ENCODE peak calls at places on chromosomes 3 and 15, in six cellular contexts. M, P, Q, J, E and V are unnamed samples.

GRCh38 chr15:85551221-85551832 is 170.9 kb downstream of the AKAP13 start:
- DNase-seq in M (no peak), P (no peak), Q (no peak), J (no peak), E (no peak), V (no peak)

GRCh38 chr3:134934933-134935332 is 139.9 kb downstream of the EPHB1 start:
- DNase-seq in M (no peak), P (no peak), Q (no peak), J (no peak), E (no peak), V (no peak)

GRCh38 chr3:127063916-127064315 is 81.0 kb downstream of the PLXNA1 start:
- DNase-seq in M (no peak), P (no peak), Q (no peak), J (no peak), E (no peak), V (no peak)

GRCh38 chr3:180102604-180103003 is 65.9 kb upstream of the PEX5L start:
- DNase-seq in M (no peak), P (no peak), Q (no peak), J (no peak), E (no peak), V (no peak)

GRCh38 chr3:173568623-173569022 is 171.1 kb downstream of the NLGN1 start:
- DNase-seq in M (no peak), P (no peak), Q (no peak), J (no peak), E (no peak), V (no peak)

GRCh38 chr3:58152225-58153015 is 58.4 kb downstream of the DNASE1L3 start:
- DNase-seq in M (no peak), P (no peak), Q (no peak), J (no peak), E (no peak), V (no peak)

GRCh38 chr3:191425322-191425734 is 35.6 kb upstream of the PYDC2 start:
- DNase-seq in M (no peak), P (no peak), Q (no peak), J (no peak), E (no peak), V (no peak)

GRCh38 chr3:136957751-136958288 is at the start of gene IL20RB:
- DNase-seq in M (no peak), P (no peak), Q (no peak), J (no peak), E (no peak), V (no peak)

GRCh38 chr3:81352867-81353266 is 408.6 kb downstream of the GBE1 start:
- DNase-seq in M (no peak), P (no peak), Q (no peak), J (no peak), E (peak; percentile 13), V (no peak)

GRCh38 chr15:68407141-68407885 is 24.6 kb downstream of the ITGA11 start:
- DNase-seq in M (peak; percentile 95), P (no peak), Q (peak; percentile 16), J (no peak), E (no peak), V (peak; percentile 21)

GRCh38 chr15:72193781-72194396 is 3.7 kb downstream of the GRAMD2A start:
- DNase-seq in M (no peak), P (no peak), Q (no peak), J (no peak), E (no peak), V (no peak)

GRCh38 chr15:60399246-60399915 is 1.6 kb upstream of the ANXA2 start:
- DNase-seq in M (no peak), P (no peak), Q (no peak), J (no peak), E (no peak), V (no peak)
- H3K27ac ChIP-seq in M (peak overlapping the region; percentile 41), P (peak overlapping the region; percentile 15), Q (peak overlapping the region; percentile 1), J (no peak overlapping the region), E (peak overlapping the region; percentile 43), V (no peak overlapping the region)

GRCh38 chr3:25458420-25458814 is 30.4 kb downstream of the RARB start:
- DNase-seq in M (no peak), P (no peak), Q (no peak), J (no peak), E (no peak), V (no peak)
- H3K4me1 ChIP-seq in M (no peaks in the 10 kb centered on the region), P (no peaks in the 10 kb centered on the region), Q (peaks cover 62% of the 10 kb centered on the region), J (no peaks in the 10 kb centered on the region), E (peaks cover 40% of the 10 kb centered on the region), V (peaks cover 19% of the 10 kb centered on the region)

GRCh38 chr3:37029516-37030163 is 36.3 kb downstream of the MLH1 start:
- DNase-seq in M (no peak), P (no peak), Q (no peak), J (no peak), E (no peak), V (no peak)

GRCh38 chr3:37029111-37029510 is 35.8 kb downstream of the MLH1 start:
- DNase-seq in M (no peak), P (no peak), Q (no peak), J (no peak), E (no peak), V (no peak)

GRCh38 chr3:37030573-37030972 is 37.3 kb downstream of the MLH1 start:
- DNase-seq in M (no peak), P (no peak), Q (no peak), J (no peak), E (peak; percentile 46), V (no peak)

GRCh38 chr3:37032961-37033360 is 39.6 kb downstream of the MLH1 start:
- DNase-seq in M (no peak), P (no peak), Q (no peak), J (no peak), E (peak; percentile 46), V (no peak)

GRCh38 chr3:37031115-37031682 is 37.9 kb downstream of the MLH1 start:
- DNase-seq in M (peak; percentile 34), P (no peak), Q (no peak), J (no peak), E (no peak), V (no peak)
- H3K27ac ChIP-seq in M (peak overlapping the region; percentile 73), P (no peak overlapping the region), Q (peak overlapping the region; percentile 64), J (no peak overlapping the region), E (peak overlapping the region; percentile 78), V (no peak overlapping the region)

DNA sequence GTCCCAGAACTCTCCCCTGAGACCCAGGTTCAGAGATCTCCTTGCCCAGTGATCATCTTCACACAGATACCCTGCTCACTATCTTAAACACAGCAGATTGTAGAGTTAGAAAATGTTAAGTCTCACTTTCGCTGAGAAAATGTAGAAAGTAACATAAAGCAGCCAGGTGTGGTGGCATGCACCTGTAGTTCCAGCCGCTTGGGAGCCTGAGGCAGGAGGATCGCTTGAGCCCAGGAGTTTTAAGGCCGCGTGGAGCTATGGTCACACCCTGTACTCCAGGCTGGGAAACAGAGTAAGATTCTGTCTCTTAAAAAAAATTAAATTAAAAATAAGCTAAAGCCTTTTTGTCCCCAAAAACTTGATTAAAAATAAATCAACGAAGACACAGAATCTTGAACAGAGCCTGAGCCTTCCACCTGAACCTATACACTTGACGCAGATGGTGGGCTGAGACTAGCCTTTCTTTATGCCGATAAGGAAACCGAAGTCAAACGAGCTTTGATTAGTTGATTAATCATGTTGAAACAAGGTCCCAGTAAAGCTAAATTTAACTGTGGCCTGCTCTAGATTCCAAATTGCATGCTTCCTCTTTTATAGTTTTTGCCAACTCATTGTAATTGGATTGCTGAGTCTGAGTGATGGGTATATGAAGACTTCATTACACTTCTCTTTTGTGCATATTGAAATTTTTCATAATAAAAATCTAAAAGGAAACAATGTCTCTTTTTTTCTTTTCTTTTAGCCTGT is 31.3 kb upstream of the BLM start:
- DNase-seq in M (no peak), P (no peak), Q (no peak), J (no peak), E (no peak), V (no peak)
- H3K4me1 ChIP-seq in M (no peaks in the 10 kb centered on the region), P (peaks cover 10% of the 10 kb centered on the region), Q (peaks cover 27% of the 10 kb centered on the region), J (peaks cover 32% of the 10 kb centered on the region), E (no peaks in the 10 kb centered on the region), V (no peaks in the 10 kb centered on the region)

DNA sequence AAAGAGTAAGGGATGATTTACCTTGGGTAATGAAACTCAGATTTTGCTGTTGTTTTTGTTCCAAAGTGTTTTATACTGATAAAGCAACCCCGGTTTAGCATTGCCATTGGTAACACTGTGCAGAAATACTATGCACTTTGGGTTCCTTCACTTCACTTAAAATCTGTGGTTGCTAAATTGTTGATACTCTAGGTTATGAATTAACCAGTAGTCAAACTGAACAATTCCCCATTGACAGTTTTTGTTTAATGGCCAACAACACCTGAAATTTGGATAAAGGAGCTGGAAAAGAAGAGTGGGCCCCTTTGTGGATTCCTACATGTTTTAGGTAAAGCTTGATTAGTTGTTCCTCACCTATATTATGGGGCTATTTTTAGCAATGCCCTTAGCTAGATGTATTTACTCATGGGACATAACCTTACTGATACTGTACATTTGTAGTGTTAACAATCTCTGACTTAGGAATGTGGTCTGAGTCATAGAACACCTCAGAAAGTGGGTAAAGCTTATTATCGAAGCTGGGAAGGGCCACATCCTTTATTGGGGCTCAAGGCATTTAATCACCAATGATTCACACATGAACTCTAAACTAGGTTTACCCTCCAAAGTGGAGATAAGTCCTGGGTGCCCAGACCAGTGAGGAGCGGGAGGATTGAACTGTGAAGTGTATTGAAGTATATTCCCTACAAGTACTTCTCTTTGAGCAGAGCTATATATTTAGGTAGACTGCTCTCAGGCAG is 29.5 kb upstream of the THRB start:
- DNase-seq in M (no peak), P (no peak), Q (no peak), J (no peak), E (no peak), V (no peak)
- H3K27ac ChIP-seq in M (no peak overlapping the region), P (no peak overlapping the region), Q (no peak overlapping the region), J (no peak overlapping the region), E (no peak overlapping the region), V (no peak overlapping the region)